ENCODE peak calls at places on chromosomes 16 and 17, in five cellular contexts. M, A, I, Q and F are unnamed samples.

GRCh38 chr17:48641541-48642058 is 15.4 kb upstream of the HOXB9 start:
- DNase-seq in M (no peak), A (no peak), I (no peak), Q (no peak), F (no peak)

GRCh38 chr17:30534298-30534697 is 57.1 kb downstream of the GOSR1 start:
- DNase-seq in M (no peak), A (no peak), I (no peak), Q (no peak), F (no peak)

GRCh38 chr16:50263940-50264929 is 2.1 kb upstream of the ADCY7 start:
- DNase-seq in M (no peak), A (peak), I (no peak), Q (peak), F (peak)

GRCh38 chr16:8767176-8767575 is 30.3 kb downstream of the TMEM186 start:
- DNase-seq in M (no peak), A (no peak), I (no peak), Q (no peak), F (no peak)

GRCh38 chr17:76753061-76753961 is 15.4 kb downstream of the MFSD11 start:
- DNase-seq in M (no peak), A (no peak), I (no peak), Q (no peak), F (no peak)

GRCh38 chr17:56595831-56596740 is 2.6 kb downstream of the NOG start:
- DNase-seq in M (no peak), A (peak), I (peak), Q (no peak), F (no peak)

GRCh38 chr16:86935323-86935669 is 356.9 kb downstream of the FOXL1 start:
- DNase-seq in M (no peak), A (no peak), I (no peak), Q (no peak), F (no peak)

GRCh38 chr16:383326-384020 is 1.7 kb upstream of the PGAP6 start:
- DNase-seq in M (no peak), A (no peak), I (no peak), Q (peak), F (no peak)

GRCh38 chr16:15643453-15644305 is 725 bp upstream of the MARF1 start:
- DNase-seq in M (no peak), A (peak), I (peak), Q (no peak), F (peak)

GRCh38 chr17:58337600-58338453 is 9.2 kb upstream of the TSPOAP1 start:
- DNase-seq in M (peak), A (peak), I (no peak), Q (peak), F (no peak)

GRCh38 chr17:68248199-68248825 is 469 bp downstream of the AMZ2 start:
- DNase-seq in M (no peak), A (peak), I (no peak), Q (no peak), F (peak)

GRCh38 chr17:8073627-8074485 is 13.7 kb downstream of the ALOX12B start:
- DNase-seq in M (peak), A (peak), I (peak), Q (no peak), F (peak)

GRCh38 chr17:45149669-45150603 is 1.7 kb downstream of the HEXIM1 start:
- DNase-seq in M (peak), A (peak), I (peak), Q (no peak), F (peak)

GRCh38 chr16:31063495-31063842 is 10.6 kb downstream of the ZNF668 start:
- DNase-seq in M (no peak), A (no peak), I (no peak), Q (no peak), F (no peak)

GRCh38 chr16:50531359-50531758 is 16.8 kb upstream of the NKD1 start:
- DNase-seq in M (no peak), A (no peak), I (no peak), Q (no peak), F (no peak)

GRCh38 chr17:30236807-30237206 is 1.3 kb upstream of the SLC6A4 start:
- DNase-seq in M (no peak), A (no peak), I (peak), Q (no peak), F (peak)

GRCh38 chr17:31529841-31530251 is 138.4 kb downstream of the RAB11FIP4 start:
- DNase-seq in M (no peak), A (no peak), I (no peak), Q (no peak), F (no peak)

GRCh38 chr16:89764711-89765201 is 43.4 kb downstream of the ZNF276 start:
- DNase-seq in M (no peak), A (no peak), I (no peak), Q (peak), F (no peak)

GRCh38 chr17:73641779-73642580 is 2.3 kb downstream of the SDK2 start:
- DNase-seq in M (no peak), A (no peak), I (peak), Q (no peak), F (no peak)

GRCh38 chr17:82793974-82794620 is 42.2 kb downstream of the TBCD start:
- DNase-seq in M (no peak), A (no peak), I (peak), Q (no peak), F (no peak)

GRCh38 chr16:5581963-5582362 is 484.4 kb upstream of the EEF2KMT start:
- DNase-seq in M (no peak), A (no peak), I (no peak), Q (no peak), F (no peak)

GRCh38 chr17:2921443-2921842 is 125.2 kb downstream of the RAP1GAP2 start:
- DNase-seq in M (no peak), A (no peak), I (no peak), Q (no peak), F (no peak)

GRCh38 chr17:81237591-81238489 is 1.0 kb downstream of the TEPSIN start:
- DNase-seq in M (no peak), A (no peak), I (no peak), Q (no peak), F (no peak)

GRCh38 chr17:79006001-79006400 is 3.6 kb downstream of the CANT1 start:
- DNase-seq in M (peak), A (no peak), I (no peak), Q (no peak), F (no peak)

GRCh38 chr17:81388612-81389367 is 6.5 kb upstream of the BAHCC1 start:
- DNase-seq in M (no peak), A (no peak), I (peak), Q (no peak), F (no peak)

GRCh38 chr17:38571833-38572274 is 33.9 kb downstream of the SRCIN1 start:
- DNase-seq in M (peak), A (no peak), I (peak), Q (no peak), F (no peak)

DNA sequence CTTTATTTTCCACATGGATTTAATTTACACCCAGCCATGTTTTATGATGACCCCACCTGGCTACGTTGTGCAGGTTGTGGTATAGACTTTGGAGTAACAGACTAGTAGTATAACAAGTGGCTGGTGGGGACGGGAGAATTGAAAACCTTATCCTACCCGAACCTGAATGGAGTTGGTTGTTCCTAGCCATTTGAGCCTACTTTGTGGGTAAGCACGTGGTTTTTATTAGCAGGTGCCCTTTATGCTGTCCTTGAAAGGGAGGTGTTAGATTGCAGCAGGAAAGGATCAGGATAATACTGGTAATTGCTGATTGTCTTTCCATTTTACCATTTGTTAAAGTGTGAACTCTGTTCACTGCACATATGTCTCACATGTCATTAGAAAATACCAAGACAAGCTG is 31.9 kb upstream of the PHAF1 start:
- DNase-seq in M (no peak), A (no peak), I (no peak), Q (no peak), F (no peak)
- TF ChIP-seq RCOR1 in M (no peak), A (no peak), I (no peak), Q (no peak), F (no peak)

GRCh38 chr17:6514371-6514770 is 42.0 kb downstream of the PITPNM3 start:
- DNase-seq in M (no peak), A (no peak), I (no peak), Q (no peak), F (no peak)
- TF ChIP-seq RCOR1 in M (no peak), A (no peak), I (no peak), Q (no peak), F (no peak)

GRCh38 chr16:57446530-57447141 is 549 bp downstream of the CIAPIN1 start:
- DNase-seq in M (peak), A (peak), I (peak), Q (no peak), F (peak)
- TF ChIP-seq RCOR1 in M (no peak), A (no peak), I (no peak), Q (no peak), F (no peak)

GRCh38 chr17:15513859-15514446 is 46.5 kb upstream of the CDRT4 start:
- DNase-seq in M (no peak), A (peak), I (no peak), Q (no peak), F (no peak)

GRCh38 chr17:15514469-15514868 is 47.0 kb upstream of the CDRT4 start:
- DNase-seq in M (no peak), A (no peak), I (no peak), Q (no peak), F (no peak)

GRCh38 chr17:15512310-15512709 is 44.9 kb upstream of the CDRT4 start:
- DNase-seq in M (no peak), A (no peak), I (no peak), Q (no peak), F (no peak)

GRCh38 chr17:15513058-15513858 is 45.8 kb upstream of the CDRT4 start:
- DNase-seq in M (no peak), A (peak), I (no peak), Q (no peak), F (no peak)

DNA sequence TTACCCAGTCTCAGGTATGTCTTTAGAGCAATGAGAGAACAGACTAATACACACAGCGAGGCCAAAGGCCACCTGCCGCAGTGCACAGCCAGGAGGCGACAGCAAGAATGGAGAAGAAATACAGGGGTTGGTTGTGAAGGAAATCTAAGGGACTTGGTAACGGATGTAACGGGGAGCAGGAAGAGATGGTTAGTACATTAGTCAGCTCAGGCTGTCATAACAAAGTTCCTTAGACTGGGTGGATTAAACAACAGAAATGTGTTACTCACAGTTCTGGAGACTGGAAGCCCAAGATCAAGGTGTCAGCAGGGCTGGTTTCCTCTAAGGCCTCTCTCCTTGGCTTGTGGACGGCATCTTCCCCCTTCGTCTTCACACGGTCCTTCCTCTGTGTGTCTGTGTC is 47.1 kb downstream of the TVP23C start:
- DNase-seq in M (no peak), A (peak), I (no peak), Q (no peak), F (no peak)
- TF ChIP-seq RCOR1 in M (no peak), A (no peak), I (no peak), Q (no peak), F (no peak)

GRCh38 chr16:57229079-57229478 is 16.0 kb upstream of the ARL2BP start:
- DNase-seq in M (no peak), A (no peak), I (no peak), Q (no peak), F (no peak)

GRCh38 chr16:57226701-57227621 is 18.1 kb upstream of the ARL2BP start:
- DNase-seq in M (no peak), A (no peak), I (peak), Q (no peak), F (no peak)

GRCh38 chr16:57225978-57226377 is 19.1 kb upstream of the ARL2BP start:
- DNase-seq in M (no peak), A (no peak), I (no peak), Q (no peak), F (no peak)

DNA sequence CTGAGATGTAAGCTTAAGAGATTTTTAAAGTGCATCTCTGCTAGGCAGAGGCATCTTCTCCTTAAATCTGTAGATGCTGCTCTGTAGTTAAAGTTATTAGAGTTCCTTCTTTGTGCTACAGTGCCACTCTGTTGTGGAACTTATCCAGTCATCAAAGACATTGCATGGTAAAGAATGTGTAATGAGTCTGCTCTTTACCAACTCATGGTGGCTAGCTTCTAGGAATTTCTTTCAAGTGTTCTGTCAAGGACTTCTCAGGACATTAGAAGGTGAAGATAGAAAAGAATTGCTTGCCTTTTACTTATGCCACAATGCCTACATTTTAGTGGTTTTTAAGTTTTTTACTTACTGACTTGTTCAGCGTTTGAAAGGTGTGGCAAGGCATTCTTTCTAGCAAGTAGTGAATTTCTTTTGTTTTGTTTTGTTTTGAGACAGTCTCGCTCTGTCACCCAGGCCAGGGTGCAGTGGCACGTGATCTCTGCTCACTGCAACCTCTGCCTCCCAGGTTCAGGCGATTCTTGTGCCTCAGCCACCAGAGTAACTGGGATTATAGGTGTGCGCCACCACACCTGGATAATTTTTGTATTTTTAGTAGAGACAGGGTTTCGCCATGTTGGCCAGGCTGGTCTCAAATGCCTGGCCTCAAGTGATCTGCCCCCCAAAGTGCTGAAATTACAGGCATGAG is 20.3 kb upstream of the ARL2BP start:
- DNase-seq in M (no peak), A (no peak), I (no peak), Q (no peak), F (no peak)
- TF ChIP-seq RCOR1 in M (no peak), A (no peak), I (no peak), Q (no peak), F (no peak)

GRCh38 chr16:73480381-73480780 is 432.5 kb upstream of the ZFHX3 start:
- DNase-seq in M (no peak), A (no peak), I (no peak), Q (no peak), F (no peak)
- TF ChIP-seq RCOR1 in M (no peak), A (no peak), I (no peak), Q (no peak), F (no peak)

GRCh38 chr16:23124315-23124714 is 24.9 kb downstream of the USP31 start:
- DNase-seq in M (no peak), A (peak), I (no peak), Q (no peak), F (peak)

GRCh38 chr16:23122107-23122506 is 27.1 kb downstream of the USP31 start:
- DNase-seq in M (no peak), A (no peak), I (no peak), Q (no peak), F (no peak)

GRCh38 chr16:23119570-23119969 is 29.7 kb downstream of the USP31 start:
- DNase-seq in M (no peak), A (peak), I (no peak), Q (no peak), F (no peak)

GRCh38 chr16:23120562-23120961 is 28.7 kb downstream of the USP31 start:
- DNase-seq in M (no peak), A (no peak), I (no peak), Q (no peak), F (no peak)

DNA sequence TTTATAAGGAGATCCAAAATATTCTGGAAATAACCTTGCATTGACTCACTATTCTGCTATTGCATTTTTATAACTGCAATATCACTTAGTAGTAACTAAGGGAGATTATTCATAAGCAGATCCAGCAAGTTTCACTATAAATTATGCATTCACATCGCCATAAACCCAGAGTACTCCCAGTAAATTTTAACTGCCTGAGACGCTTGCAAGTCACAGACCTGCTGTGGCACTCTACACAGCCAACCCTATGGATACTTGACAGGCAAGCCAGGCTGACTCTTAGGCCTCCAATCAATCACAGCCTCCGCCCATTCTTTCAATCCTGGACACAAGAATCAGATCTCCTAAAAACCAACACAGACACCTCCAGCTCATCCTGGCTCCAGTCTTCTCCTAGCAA is 28.2 kb downstream of the USP31 start:
- DNase-seq in M (no peak), A (no peak), I (no peak), Q (no peak), F (no peak)
- TF ChIP-seq RCOR1 in M (no peak), A (no peak), I (no peak), Q (no peak), F (no peak)

GRCh38 chr17:40827746-40828453 is 5.5 kb upstream of the KRT10 start:
- DNase-seq in M (peak), A (no peak), I (no peak), Q (no peak), F (no peak)
- TF ChIP-seq RCOR1 in M (no peak), A (no peak), I (no peak), Q (no peak), F (no peak)

GRCh38 chr16:53489754-53490153 is 13.3 kb downstream of the AKTIP start:
- DNase-seq in M (no peak), A (no peak), I (no peak), Q (no peak), F (no peak)

GRCh38 chr16:53484542-53484941 is 18.5 kb downstream of the AKTIP start:
- DNase-seq in M (no peak), A (no peak), I (no peak), Q (no peak), F (no peak)

GRCh38 chr16:53480394-53480793 is 22.6 kb downstream of the AKTIP start:
- DNase-seq in M (no peak), A (no peak), I (no peak), Q (no peak), F (no peak)

GRCh38 chr16:53482123-53482522 is 20.9 kb downstream of the AKTIP start:
- DNase-seq in M (no peak), A (peak), I (no peak), Q (no peak), F (no peak)

GRCh38 chr16:53486230-53486629 is 16.8 kb downstream of the AKTIP start:
- DNase-seq in M (no peak), A (no peak), I (no peak), Q (no peak), F (no peak)
- TF ChIP-seq RCOR1 in M (no peak), A (no peak), I (no peak), Q (no peak), F (no peak)